ENCODE peak calls at places on chromosome 13, in six cellular contexts. K is iris pigment epithelial cell, S is substantia nigra, T is fibroblast of the conjunctiva, Z is AML-193, A is NCI-H2107. Y is an unnamed sample.

GRCh38 chr13:40562975-40563349 is 103.5 kb downstream of the FOXO1 start:
- DNase-seq in K (peak; percentile 44), S (no peak), T (no peak), Z (no peak), A (no peak), Y (no peak)

GRCh38 chr13:39144391-39144790 is 106.1 kb downstream of the NHLRC3 start:
- DNase-seq in K (no peak), S (no peak), T (no peak), Z (no peak), A (no peak), Y (no peak)

GRCh38 chr13:42760949-42761348 is 20.4 kb upstream of the FAM216B start:
- DNase-seq in K (peak; percentile 38), S (no peak), T (no peak), Z (no peak), A (no peak), Y (no peak)

GRCh38 chr13:102654786-102655185 is 40.1 kb downstream of the METTL21C start:
- DNase-seq in K (peak; percentile 26), S (no peak), T (no peak), Z (no peak), A (no peak), Y (no peak)

GRCh38 chr13:111281751-111282311 is 38.6 kb upstream of the TEX29 start:
- DNase-seq in K (peak; percentile 66), S (no peak), T (no peak), Z (no peak), A (no peak), Y (peak; percentile 75)

GRCh38 chr13:65914707-65915106 is 1315.4 kb downstream of the PCDH9 start:
- DNase-seq in K (peak; percentile 85), S (no peak), T (peak; percentile 24), Z (no peak), A (no peak), Y (no peak)

GRCh38 chr13:23447927-23448326 is 14.4 kb upstream of the SACS start:
- DNase-seq in K (no peak), S (no peak), T (peak; percentile 24), Z (no peak), A (no peak), Y (no peak)

GRCh38 chr13:27960362-27961226 is 8.5 kb downstream of the CDX2 start:
- DNase-seq in K (peak; percentile 41), S (no peak), T (no peak), Z (peak; percentile 66), A (no peak), Y (no peak)

GRCh38 chr13:99941086-99941485 is 30.5 kb downstream of the ZIC5 start:
- DNase-seq in K (no peak), S (no peak), T (no peak), Z (no peak), A (no peak), Y (no peak)

GRCh38 chr13:37587236-37587635 is 11.3 kb downstream of the POSTN start:
- DNase-seq in K (no peak), S (no peak), T (no peak), Z (no peak), A (no peak), Y (no peak)

GRCh38 chr13:59681630-59682311 is 482.0 kb downstream of the DIAPH3 start:
- DNase-seq in K (no peak), S (no peak), T (peak; percentile 13), Z (peak; percentile 22), A (no peak), Y (no peak)

GRCh38 chr13:88586263-88586662 is 915.1 kb downstream of the SLITRK5 start:
- DNase-seq in K (peak; percentile 17), S (no peak), T (no peak), Z (no peak), A (no peak), Y (no peak)

GRCh38 chr13:30355405-30355741 is 48.0 kb upstream of the KATNAL1 start:
- DNase-seq in K (no peak), S (no peak), T (no peak), Z (no peak), A (no peak), Y (no peak)

GRCh38 chr13:104318121-104318520 is 1251.9 kb upstream of the SLC10A2 start:
- DNase-seq in K (peak; percentile 72), S (no peak), T (no peak), Z (no peak), A (no peak), Y (peak; percentile 53)

GRCh38 chr13:92187378-92187989 is 789.1 kb downstream of the GPC5 start:
- DNase-seq in K (peak; percentile 34), S (no peak), T (no peak), Z (peak; percentile 38), A (peak; percentile 9), Y (peak; percentile 42)

GRCh38 chr13:80313668-80314278 is 27.2 kb downstream of the SPRY2 start:
- DNase-seq in K (no peak), S (no peak), T (no peak), Z (no peak), A (no peak), Y (no peak)

GRCh38 chr13:37667631-37668161 is 69.1 kb upstream of the POSTN start:
- DNase-seq in K (no peak), S (no peak), T (no peak), Z (no peak), A (no peak), Y (no peak)

GRCh38 chr13:28321751-28322150 is 173.2 kb downstream of the FLT1 start:
- DNase-seq in K (peak; percentile 50), S (no peak), T (no peak), Z (no peak), A (no peak), Y (no peak)

Y was measured in pons.